ENCODE peak calls at places on chromosomes 3 and 15, in seven cellular contexts. I is left lung, O is hepatic stellate cell, P is HuH-7.5, B is NCI-H446 treated with DMSO at 0.1 percent for 48 hours, N is AG04449, F is LoVo. S is an unnamed sample.

GRCh38 chr3:23276913-23277658 is 74.0 kb downstream of the UBE2E2 start:
- DNase-seq in P (no peak), B (no peak), I (no peak), F (no peak), N (no peak), O (no peak), S (no peak)

GRCh38 chr3:195209836-195210551 is 61.0 kb downstream of the XXYLT1 start:
- DNase-seq in N (no peak), I (no peak), O (peak; percentile 45), P (no peak), F (no peak), B (peak; percentile 67), S (no peak)

GRCh38 chr3:124217542-124217941 is 225.6 kb upstream of the ROPN1 start:
- DNase-seq in F (peak; percentile 52), O (peak; percentile 16), I (peak; percentile 41), B (no peak), N (peak; percentile 29), P (peak; percentile 54), S (peak; percentile 3)

GRCh38 chr3:189316296-189317019 is 144.7 kb downstream of the TPRG1 start:
- DNase-seq in F (peak; percentile 54), N (no peak), B (no peak), I (peak; percentile 43), O (no peak), P (no peak), S (no peak)

GRCh38 chr15:73142802-73143762 is 90.8 kb downstream of the NEO1 start:
- DNase-seq in N (no peak), B (no peak), I (no peak), O (no peak), F (no peak), P (no peak), S (no peak)

GRCh38 chr3:171374260-171374659 is 85.9 kb downstream of the TNIK start:
- DNase-seq in F (no peak), I (no peak), B (no peak), N (no peak), O (no peak), P (no peak), S (no peak)

GRCh38 chr3:41064526-41064925 is 134.8 kb upstream of the CTNNB1 start:
- DNase-seq in N (no peak), B (no peak), P (no peak), O (no peak), F (no peak), I (no peak), S (no peak)

GRCh38 chr3:38133557-38134405 is 3.1 kb downstream of the ACAA1 start:
- DNase-seq in O (no peak), B (no peak), N (no peak), F (peak; percentile 83), I (peak; percentile 62), P (no peak), S (no peak)

GRCh38 chr3:47035645-47036044 is 56.2 kb downstream of the NBEAL2 start:
- DNase-seq in B (no peak), I (no peak), O (no peak), N (no peak), F (no peak), P (no peak), S (no peak)

GRCh38 chr15:46222861-46223260 is 588.0 kb downstream of the SQOR start:
- DNase-seq in B (no peak), F (no peak), N (no peak), O (no peak), P (no peak), I (no peak), S (no peak)

GRCh38 chr3:44568561-44568960 is 13.6 kb downstream of the ZKSCAN7 start:
- DNase-seq in P (no peak), N (no peak), I (no peak), O (no peak), B (no peak), F (no peak), S (no peak)

GRCh38 chr3:14332392-14332791 is 70.0 kb upstream of the SLC6A6 start:
- DNase-seq in N (no peak), I (no peak), P (no peak), B (no peak), F (no peak), O (no peak), S (no peak)

GRCh38 chr3:14624498-14624897 is 27.1 kb upstream of the CCDC174 start:
- DNase-seq in N (no peak), F (no peak), P (no peak), B (no peak), O (no peak), I (no peak), S (no peak)

GRCh38 chr15:67972377-67972776 is 81.7 kb upstream of the PIAS1 start:
- DNase-seq in F (no peak), N (no peak), O (no peak), P (no peak), B (peak; percentile 3), I (no peak), S (no peak)

GRCh38 chr15:79948095-79948695 is 22.8 kb downstream of the BCL2A1 start:
- DNase-seq in F (no peak), O (no peak), P (no peak), I (no peak), B (no peak), N (no peak), S (no peak)